ENCODE peak calls at places on chromosomes 2 and 18, in eight cellular contexts. One of them, this sample, is unnamed.

GRCh38 chr2:24850944-24851343 is 57.7 kb downstream of the CENPO start:
- DNase-seq in Peyer's patch: no peak
- DNase-seq in A549: no peak
- DNase-seq in adrenal gland: no peak
- DNase-seq in endothelial cell of umbilical vein: no peak
- DNase-seq in IMR-90: no peak
- DNase-seq in spleen: peak; percentile 34
- DNase-seq in body of pancreas: no peak
- DNase-seq in this sample: no peak

GRCh38 chr2:59425292-59425691 is 1128.2 kb downstream of the BCL11A start:
- DNase-seq in A549: peak; percentile 7
- DNase-seq in adrenal gland: no peak
- DNase-seq in IMR-90: no peak
- DNase-seq in endothelial cell of umbilical vein: no peak
- DNase-seq in spleen: no peak
- DNase-seq in body of pancreas: no peak
- DNase-seq in Peyer's patch: no peak
- DNase-seq in this sample: no peak

GRCh38 chr18:55786651-55787272 is 198.8 kb upstream of the TCF4 start:
- DNase-seq in endothelial cell of umbilical vein: no peak
- DNase-seq in Peyer's patch: no peak
- DNase-seq in IMR-90: peak; percentile 36
- DNase-seq in body of pancreas: no peak
- DNase-seq in A549: no peak
- DNase-seq in adrenal gland: no peak
- DNase-seq in spleen: no peak
- DNase-seq in this sample: no peak

GRCh38 chr2:189411860-189412259 is 29.4 kb upstream of the WDR75 start:
- DNase-seq in spleen: no peak
- DNase-seq in body of pancreas: no peak
- DNase-seq in Peyer's patch: no peak
- DNase-seq in IMR-90: peak; percentile 96
- DNase-seq in adrenal gland: no peak
- DNase-seq in endothelial cell of umbilical vein: peak; percentile 49
- DNase-seq in A549: no peak
- DNase-seq in this sample: no peak

GRCh38 chr2:26708457-26708856 is 15.9 kb downstream of the KCNK3 start:
- DNase-seq in A549: no peak
- DNase-seq in adrenal gland: no peak
- DNase-seq in endothelial cell of umbilical vein: no peak
- DNase-seq in body of pancreas: no peak
- DNase-seq in IMR-90: no peak
- DNase-seq in spleen: no peak
- DNase-seq in Peyer's patch: no peak
- DNase-seq in this sample: no peak

GRCh38 chr2:9239616-9240015 is 33.0 kb downstream of the ASAP2 start:
- DNase-seq in adrenal gland: no peak
- DNase-seq in endothelial cell of umbilical vein: no peak
- DNase-seq in Peyer's patch: no peak
- DNase-seq in IMR-90: no peak
- DNase-seq in A549: no peak
- DNase-seq in body of pancreas: no peak
- DNase-seq in spleen: no peak
- DNase-seq in this sample: peak; percentile 55

GRCh38 chr2:119888673-119889072 is 124.2 kb upstream of the EPB41L5 start:
- DNase-seq in Peyer's patch: no peak
- DNase-seq in A549: no peak
- DNase-seq in IMR-90: peak; percentile 92
- DNase-seq in adrenal gland: no peak
- DNase-seq in endothelial cell of umbilical vein: peak; percentile 27
- DNase-seq in body of pancreas: no peak
- DNase-seq in spleen: no peak
- DNase-seq in this sample: no peak

GRCh38 chr2:120300385-120300784 is 45.6 kb upstream of the INHBB start:
- DNase-seq in spleen: no peak
- DNase-seq in body of pancreas: no peak
- DNase-seq in IMR-90: no peak
- DNase-seq in endothelial cell of umbilical vein: no peak
- DNase-seq in adrenal gland: no peak
- DNase-seq in A549: no peak
- DNase-seq in Peyer's patch: no peak
- DNase-seq in this sample: no peak

GRCh38 chr2:112915300-112916144 is 4.6 kb downstream of the IL37 start:
- DNase-seq in Peyer's patch: no peak
- DNase-seq in spleen: no peak
- DNase-seq in adrenal gland: no peak
- DNase-seq in endothelial cell of umbilical vein: no peak
- DNase-seq in body of pancreas: no peak
- DNase-seq in A549: no peak
- DNase-seq in IMR-90: no peak
- DNase-seq in this sample: no peak

GRCh38 chr2:12050381-12050780 is 303.9 kb downstream of the LPIN1 start:
- DNase-seq in IMR-90: peak; percentile 94
- DNase-seq in body of pancreas: no peak
- DNase-seq in spleen: no peak
- DNase-seq in A549: peak; percentile 14
- DNase-seq in adrenal gland: no peak
- DNase-seq in endothelial cell of umbilical vein: no peak
- DNase-seq in Peyer's patch: peak; percentile 37
- DNase-seq in this sample: no peak

GRCh38 chr2:225056330-225057073 is 14.2 kb upstream of the DOCK10 start:
- DNase-seq in IMR-90: peak; percentile 76
- DNase-seq in body of pancreas: no peak
- DNase-seq in adrenal gland: no peak
- DNase-seq in A549: no peak
- DNase-seq in endothelial cell of umbilical vein: peak; percentile 28
- DNase-seq in Peyer's patch: no peak
- DNase-seq in spleen: no peak
- DNase-seq in this sample: no peak

GRCh38 chr2:56500317-56500716 is 316.5 kb downstream of the CCDC85A start:
- DNase-seq in body of pancreas: no peak
- DNase-seq in A549: no peak
- DNase-seq in endothelial cell of umbilical vein: no peak
- DNase-seq in adrenal gland: no peak
- DNase-seq in Peyer's patch: no peak
- DNase-seq in spleen: no peak
- DNase-seq in IMR-90: no peak
- DNase-seq in this sample: no peak

GRCh38 chr2:43136011-43136799 is 90.2 kb downstream of the ZFP36L2 start:
- DNase-seq in Peyer's patch: no peak
- DNase-seq in spleen: peak; percentile 80
- DNase-seq in A549: no peak
- DNase-seq in IMR-90: no peak
- DNase-seq in body of pancreas: no peak
- DNase-seq in adrenal gland: no peak
- DNase-seq in endothelial cell of umbilical vein: no peak
- DNase-seq in this sample: no peak

GRCh38 chr18:55322176-55322735 is 265.7 kb downstream of the TCF4 start:
- DNase-seq in A549: peak; percentile 1
- DNase-seq in body of pancreas: peak; percentile 60
- DNase-seq in Peyer's patch: peak; percentile 74
- DNase-seq in spleen: peak; percentile 93
- DNase-seq in endothelial cell of umbilical vein: peak; percentile 96
- DNase-seq in IMR-90: peak; percentile 96
- DNase-seq in adrenal gland: peak; percentile 89
- DNase-seq in this sample: peak; percentile 81

GRCh38 chr2:88691339-88692183 is at the start of gene RPIA:
- DNase-seq in Peyer's patch: peak; percentile 98
- DNase-seq in endothelial cell of umbilical vein: peak; percentile 99
- DNase-seq in spleen: peak; percentile 100
- DNase-seq in body of pancreas: peak; percentile 99
- DNase-seq in A549: peak; percentile 94
- DNase-seq in adrenal gland: peak; percentile 99
- DNase-seq in IMR-90: peak; percentile 98
- DNase-seq in this sample: peak; percentile 99

GRCh38 chr18:56869189-56869777 is 218.1 kb downstream of the WDR7 start:
- DNase-seq in A549: peak; percentile 2
- DNase-seq in IMR-90: peak; percentile 73
- DNase-seq in spleen: no peak
- DNase-seq in endothelial cell of umbilical vein: peak; percentile 64
- DNase-seq in body of pancreas: peak; percentile 15
- DNase-seq in Peyer's patch: no peak
- DNase-seq in adrenal gland: no peak
- DNase-seq in this sample: no peak

GRCh38 chr2:26941486-26941885 is 29.0 kb upstream of the MAPRE3 start:
- DNase-seq in spleen: no peak
- DNase-seq in adrenal gland: no peak
- DNase-seq in Peyer's patch: no peak
- DNase-seq in IMR-90: no peak
- DNase-seq in body of pancreas: no peak
- DNase-seq in endothelial cell of umbilical vein: no peak
- DNase-seq in A549: no peak
- DNase-seq in this sample: no peak

GRCh38 chr2:23213196-23213595 is 171.8 kb upstream of the KLHL29 start:
- DNase-seq in spleen: no peak
- DNase-seq in A549: no peak
- DNase-seq in IMR-90: no peak
- DNase-seq in adrenal gland: no peak
- DNase-seq in Peyer's patch: no peak
- DNase-seq in body of pancreas: no peak
- DNase-seq in endothelial cell of umbilical vein: no peak
- DNase-seq in this sample: no peak

GRCh38 chr2:184053326-184053725 is 545.0 kb upstream of the ZNF804A start:
- DNase-seq in IMR-90: no peak
- DNase-seq in body of pancreas: peak; percentile 29
- DNase-seq in adrenal gland: no peak
- DNase-seq in endothelial cell of umbilical vein: peak; percentile 30
- DNase-seq in Peyer's patch: no peak
- DNase-seq in spleen: no peak
- DNase-seq in A549: no peak
- DNase-seq in this sample: no peak

GRCh38 chr2:217937446-217937845 is 65.3 kb downstream of the TNS1 start:
- DNase-seq in adrenal gland: no peak
- DNase-seq in spleen: no peak
- DNase-seq in A549: no peak
- DNase-seq in Peyer's patch: no peak
- DNase-seq in body of pancreas: no peak
- DNase-seq in IMR-90: no peak
- DNase-seq in endothelial cell of umbilical vein: peak; percentile 42
- DNase-seq in this sample: peak; percentile 63

GRCh38 chr18:80197490-80197889 is 49.8 kb downstream of the PARD6G start:
- DNase-seq in endothelial cell of umbilical vein: no peak
- DNase-seq in A549: no peak
- DNase-seq in body of pancreas: no peak
- DNase-seq in adrenal gland: no peak
- DNase-seq in spleen: no peak
- DNase-seq in IMR-90: peak; percentile 14
- DNase-seq in Peyer's patch: no peak
- DNase-seq in this sample: no peak

DNA sequence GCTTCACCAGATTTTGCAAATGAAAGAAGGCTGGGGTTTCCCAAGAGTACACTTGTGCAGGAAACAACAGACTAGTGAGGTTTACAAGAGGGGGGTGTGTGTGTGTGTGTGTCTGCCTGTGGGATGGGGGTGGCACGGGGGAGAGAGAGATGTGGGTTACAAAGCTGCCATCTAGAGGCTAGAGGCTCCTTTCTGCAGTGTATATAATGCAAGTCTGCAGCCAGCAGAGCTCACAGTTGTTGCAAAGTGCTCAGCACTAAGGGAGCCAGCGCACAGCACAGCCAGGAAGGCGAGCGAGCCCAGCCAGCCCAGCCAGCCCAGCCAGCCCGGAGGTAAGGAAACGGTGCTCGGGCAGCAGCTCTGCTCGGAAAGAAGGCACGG is at the start of gene ACKR3:
- DNase-seq in IMR-90: peak; percentile 24
- DNase-seq in spleen: peak; percentile 92
- DNase-seq in endothelial cell of umbilical vein: peak; percentile 95
- DNase-seq in body of pancreas: peak; percentile 83
- DNase-seq in adrenal gland: peak; percentile 23
- DNase-seq in A549: peak; percentile 65
- DNase-seq in Peyer's patch: peak; percentile 86
- DNase-seq in this sample: peak; percentile 86
- TF ChIP-seq POLR2A in IMR-90: no peak
- TF ChIP-seq POLR2A in spleen: no peak
- TF ChIP-seq POLR2A in endothelial cell of umbilical vein: peak; percentile 87
- TF ChIP-seq POLR2A in body of pancreas: peak; percentile 73
- TF ChIP-seq POLR2A in adrenal gland: no peak
- TF ChIP-seq POLR2A in A549: peak; percentile 33
- TF ChIP-seq POLR2A in Peyer's patch: peak; percentile 71
- TF ChIP-seq POLR2A in this sample: peak; percentile 80

GRCh38 chr2:231191896-231192872 is 6.2 kb upstream of the ARMC9 start:
- DNase-seq in spleen: no peak
- DNase-seq in body of pancreas: peak; percentile 24
- DNase-seq in adrenal gland: peak; percentile 76
- DNase-seq in Peyer's patch: no peak
- DNase-seq in IMR-90: peak; percentile 83
- DNase-seq in A549: peak; percentile 40
- DNase-seq in endothelial cell of umbilical vein: peak; percentile 77
- DNase-seq in this sample: peak; percentile 39
- H3K27ac ChIP-seq in spleen: peak overlapping the region; percentile 83
- H3K27ac ChIP-seq in body of pancreas: no peak overlapping the region
- H3K27ac ChIP-seq in adrenal gland: peak overlapping the region; percentile 94
- H3K27ac ChIP-seq in Peyer's patch: peak overlapping the region; percentile 88
- H3K27ac ChIP-seq in IMR-90: peak overlapping the region; percentile 71
- H3K27ac ChIP-seq in A549: peak overlapping the region; percentile 24
- H3K27ac ChIP-seq in endothelial cell of umbilical vein: peak overlapping the region; percentile 47
- H3K27ac ChIP-seq in this sample: peak overlapping the region; percentile 42

GRCh38 chr2:54207666-54208195 is 48.3 kb downstream of the TSPYL6 start:
- DNase-seq in Peyer's patch: no peak
- DNase-seq in A549: no peak
- DNase-seq in body of pancreas: no peak
- DNase-seq in endothelial cell of umbilical vein: peak; percentile 59
- DNase-seq in spleen: no peak
- DNase-seq in IMR-90: peak; percentile 12
- DNase-seq in adrenal gland: no peak
- DNase-seq in this sample: no peak
- H3K9me3 ChIP-seq in Peyer's patch: no peaks in the 10 kb centered on the region
- H3K9me3 ChIP-seq in A549: no peaks in the 10 kb centered on the region
- H3K9me3 ChIP-seq in body of pancreas: no peaks in the 10 kb centered on the region
- H3K9me3 ChIP-seq in endothelial cell of umbilical vein: no peaks in the 10 kb centered on the region
- H3K9me3 ChIP-seq in spleen: no peaks in the 10 kb centered on the region
- H3K9me3 ChIP-seq in IMR-90: no peaks in the 10 kb centered on the region
- H3K9me3 ChIP-seq in adrenal gland: no peaks in the 10 kb centered on the region
- H3K9me3 ChIP-seq in this sample: no peaks in the 10 kb centered on the region

DNA sequence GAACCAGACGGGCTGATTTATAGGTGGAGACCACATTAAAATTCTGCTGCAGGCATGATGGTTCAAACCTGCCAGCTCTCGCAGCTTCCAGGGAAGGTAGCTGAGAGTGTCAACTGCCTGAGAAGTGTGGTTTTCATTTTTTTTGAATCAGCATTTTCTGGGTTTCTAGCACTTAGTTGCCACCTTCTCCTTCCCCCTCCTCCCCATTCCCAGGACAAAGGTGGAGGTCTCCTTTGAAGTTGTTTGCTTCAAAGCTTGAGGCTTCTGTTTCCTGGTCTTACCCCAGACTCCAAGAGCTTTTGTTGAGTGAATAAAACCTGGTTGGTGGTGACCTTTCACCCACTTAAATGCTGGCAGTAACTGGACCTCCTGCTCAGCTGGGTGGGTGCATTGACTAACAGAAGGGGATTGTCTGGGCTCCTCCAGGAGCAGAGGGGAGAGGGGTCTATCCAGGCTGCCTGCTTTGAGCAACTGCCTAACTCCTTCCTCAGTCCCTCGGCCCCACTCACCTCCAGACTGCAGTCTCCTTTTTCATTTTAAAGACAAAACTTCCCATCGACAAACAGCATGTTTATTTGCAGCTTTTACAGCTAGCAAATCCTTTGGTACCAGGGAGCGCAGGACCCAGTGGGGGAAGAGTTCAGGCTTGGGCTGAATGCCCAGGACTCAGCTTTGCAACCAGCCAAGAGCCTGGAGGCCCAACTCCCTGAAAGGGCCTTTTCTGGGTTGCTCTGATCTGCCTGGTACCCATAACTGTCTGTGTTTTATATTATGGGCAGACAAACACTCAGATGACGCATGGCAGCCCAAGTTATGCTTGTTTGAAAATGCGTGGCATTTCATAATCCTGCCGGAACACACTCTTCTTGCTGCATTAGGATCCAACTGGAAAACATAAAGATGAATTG is 3.6 kb downstream of the RHOB start:
- DNase-seq in spleen: peak; percentile 54
- DNase-seq in IMR-90: peak; percentile 89
- DNase-seq in endothelial cell of umbilical vein: peak; percentile 96
- DNase-seq in A549: no peak
- DNase-seq in Peyer's patch: no peak
- DNase-seq in body of pancreas: peak; percentile 49
- DNase-seq in adrenal gland: peak; percentile 75
- DNase-seq in this sample: peak; percentile 69
- TF ChIP-seq POLR2A in spleen: no peak
- TF ChIP-seq POLR2A in IMR-90: peak; percentile 94
- TF ChIP-seq POLR2A in endothelial cell of umbilical vein: peak; percentile 97
- TF ChIP-seq POLR2A in A549: no peak
- TF ChIP-seq POLR2A in Peyer's patch: peak; percentile 2
- TF ChIP-seq POLR2A in body of pancreas: peak; percentile 50
- TF ChIP-seq POLR2A in adrenal gland: peak; percentile 81
- TF ChIP-seq POLR2A in this sample: no peak